ENCODE peak calls at places on chromosomes 4 and X, in ten cellular contexts. C is fibroblast of mammary gland; K is tibial nerve; V is GM19239; M is heart left ventricle; O is Jurkat, Clone E6-1; W is activated naive CD8-positive, alpha-beta T cell treated with anti-CD3 and anti-CD28 coated beads, Interleukin-2, amount 50 U/mL, for 24 hours; U is immature natural killer cell; N is germinal center; A is hypothalamus. Q is an unnamed sample.

GRCh38 chrX:149230689-149231088 is 274.4 kb downstream of the IDS start:
- DNase-seq in C (no peak), N (no peak), M (no peak), A (no peak), U (no peak), W (no peak), V (no peak), O (no peak), K (no peak), Q (no peak)

GRCh38 chrX:88135735-88136134 is 611.3 kb upstream of the CPXCR1 start:
- DNase-seq in M (no peak), A (no peak), V (no peak), N (no peak), W (no peak), U (no peak), C (peak), K (no peak), O (peak), Q (no peak)

GRCh38 chrX:5341902-5342301 is 886.8 kb downstream of the NLGN4X start:
- DNase-seq in A (no peak), C (no peak), O (no peak), K (no peak), W (no peak), N (no peak), U (no peak), V (no peak), M (no peak), Q (no peak)

GRCh38 chr4:26441110-26441509 is 49.2 kb downstream of the CCKAR start:
- DNase-seq in M (no peak), U (no peak), N (no peak), A (no peak), O (no peak), W (no peak), V (no peak), K (no peak), C (peak), Q (no peak)

GRCh38 chr4:128283071-128283470 is 4.5 kb downstream of the PGRMC2 start:
- DNase-seq in U (no peak), N (no peak), V (no peak), M (no peak), W (no peak), K (no peak), O (no peak), A (no peak), C (no peak), Q (no peak)

GRCh38 chr4:129378346-129378745 is 282.4 kb downstream of the C4orf33 start:
- DNase-seq in W (no peak), N (no peak), U (no peak), K (no peak), O (no peak), C (no peak), M (no peak), V (no peak), A (no peak), Q (no peak)

GRCh38 chr4:40587826-40588225 is 41.8 kb downstream of the RBM47 start:
- DNase-seq in V (no peak), W (no peak), N (no peak), O (no peak), K (no peak), A (no peak), C (peak), U (no peak), M (no peak), Q (no peak)

GRCh38 chrX:8688776-8689175 is 43.2 kb downstream of the ANOS1 start:
- DNase-seq in A (no peak), U (no peak), V (no peak), O (no peak), N (no peak), K (no peak), W (no peak), M (no peak), C (no peak), Q (no peak)

GRCh38 chr4:40719008-40719623 is 30.6 kb upstream of the NSUN7 start:
- DNase-seq in N (peak), M (no peak), K (no peak), U (no peak), C (peak), V (peak), W (no peak), A (no peak), O (peak), Q (no peak)

GRCh38 chr4:99087887-99088484 is 602 bp downstream of the ADH5 start:
- DNase-seq in V (peak), N (no peak), K (peak), C (peak), W (peak), A (peak), U (peak), O (peak), M (peak), Q (peak)

GRCh38 chr4:48575964-48576363 is 85.9 kb downstream of the ZAR1 start:
- DNase-seq in W (no peak), N (no peak), V (no peak), M (no peak), K (no peak), A (no peak), C (peak), O (no peak), U (no peak), Q (no peak)

GRCh38 chr4:91330555-91331137 is 973.1 kb upstream of the GRID2 start:
- DNase-seq in N (no peak), W (no peak), V (no peak), A (no peak), K (no peak), C (no peak), O (no peak), M (no peak), U (no peak), Q (no peak)

GRCh38 chrX:140710710-140711109 is 1.2 kb downstream of the LINC00632 start:
- DNase-seq in A (peak), V (no peak), K (no peak), C (no peak), O (no peak), N (no peak), M (no peak), W (no peak), U (no peak), Q (peak)

GRCh38 chr4:121155893-121156292 is 8.2 kb downstream of the TNIP3 start:
- DNase-seq in K (no peak), N (no peak), W (no peak), U (no peak), M (no peak), A (no peak), O (no peak), V (no peak), C (peak), Q (no peak)

GRCh38 chr4:110854021-110854678 is 231.3 kb upstream of the PITX2 start:
- DNase-seq in A (no peak), V (no peak), C (peak), K (no peak), N (no peak), M (no peak), O (no peak), U (no peak), W (no peak), Q (no peak)

GRCh38 chr4:6371827-6372226 is 100.6 kb downstream of the PPP2R2C start:
- DNase-seq in V (no peak), N (no peak), C (no peak), O (no peak), M (no peak), A (no peak), W (no peak), U (no peak), K (no peak), Q (peak)

GRCh38 chr4:6695660-6696581 is 2.2 kb downstream of the S100P start:
- DNase-seq in O (peak), N (no peak), M (no peak), A (no peak), K (no peak), W (no peak), C (no peak), U (peak), V (no peak), Q (no peak)

GRCh38 chr4:3822230-3822947 is 56.2 kb downstream of the ADRA2C start:
- DNase-seq in O (no peak), A (no peak), M (no peak), K (no peak), C (no peak), N (no peak), U (no peak), W (no peak), V (no peak), Q (no peak)

GRCh38 chr4:79046191-79046590 is 107.0 kb upstream of the PAQR3 start:
- DNase-seq in K (no peak), O (no peak), M (no peak), A (no peak), V (no peak), N (no peak), C (no peak), W (no peak), U (no peak), Q (no peak)

GRCh38 chr4:75745192-75745591 is 20.8 kb downstream of the USO1 start:
- DNase-seq in M (no peak), C (peak), N (no peak), U (no peak), K (no peak), V (no peak), O (no peak), A (no peak), W (no peak), Q (no peak)

GRCh38 chrX:133402830-133403625 is 12.3 kb downstream of the GPC4 start:
- DNase-seq in M (no peak), A (no peak), W (no peak), V (no peak), C (no peak), U (no peak), K (no peak), O (peak), N (no peak), Q (no peak)

GRCh38 chr4:71729856-71730255 is 54.0 kb downstream of the GC start:
- DNase-seq in K (no peak), A (no peak), N (no peak), C (no peak), O (no peak), V (no peak), U (no peak), M (no peak), W (no peak), Q (no peak)